ENCODE peak calls at places on chromosomes 16 and 17, in four cellular contexts. G is uterus, P is neural progenitor cell, C is A549. H is an unnamed sample.

GRCh38 chr17:2400474-2400866 is 390 bp downstream of the MNT start:
- DNase-seq in G (peak; percentile 56), P (peak; percentile 90), C (peak; percentile 69), H (peak; percentile 78)

GRCh38 chr16:88770459-88771293 is 14.3 kb downstream of the PIEZO1 start:
- DNase-seq in G (peak; percentile 66), P (peak; percentile 93), C (peak; percentile 45), H (no peak)

GRCh38 chr16:79703066-79703465 is 102.5 kb upstream of the MAF start:
- DNase-seq in G (no peak), P (no peak), C (no peak), H (no peak)

GRCh38 chr16:70772493-70772892 is 28.5 kb downstream of the VAC14 start:
- DNase-seq in G (no peak), P (no peak), C (no peak), H (no peak)

GRCh38 chr17:66089764-66090163 is 102.2 kb downstream of the CEP112 start:
- DNase-seq in G (no peak), P (no peak), C (no peak), H (no peak)

GRCh38 chr16:90044111-90044551 is 24.9 kb upstream of the DBNDD1 start:
- DNase-seq in G (no peak), P (no peak), C (peak; percentile 54), H (no peak)

GRCh38 chr17:76549215-76549518 is 9.3 kb downstream of the PRCD start:
- DNase-seq in G (no peak), P (no peak), C (no peak), H (no peak)

GRCh38 chr17:49390548-49391324 is 23.9 kb downstream of the PHB1 start:
- DNase-seq in G (no peak), P (no peak), C (no peak), H (no peak)

GRCh38 chr16:88830250-88830649 is 18.5 kb upstream of the APRT start:
- DNase-seq in G (no peak), P (no peak), C (no peak), H (no peak)

GRCh38 chr17:73352261-73352660 is 40.5 kb upstream of the CDC42EP4 start:
- DNase-seq in G (no peak), P (no peak), C (no peak), H (no peak)

GRCh38 chr17:63476857-63477470 is at the start of gene ACE:
- DNase-seq in G (no peak), P (peak; percentile 76), C (peak; percentile 62), H (peak; percentile 63)
- TF ChIP-seq CTCF in G (no peak), P (no peak), C (no peak), H (no peak)

GRCh38 chr16:68234188-68235104 is 1.5 kb downstream of the ESRP2 start:
- DNase-seq in G (peak; percentile 18), P (no peak), C (no peak), H (no peak)

GRCh38 chr16:68233835-68234187 is 2.1 kb downstream of the ESRP2 start:
- DNase-seq in G (peak; percentile 11), P (no peak), C (no peak), H (no peak)

GRCh38 chr16:68236804-68237242 is 896 bp upstream of the ESRP2 start:
- DNase-seq in G (no peak), P (peak; percentile 58), C (no peak), H (peak; percentile 29)

GRCh38 chr16:68235882-68236803 is at the start of gene ESRP2:
- DNase-seq in G (peak; percentile 43), P (peak; percentile 62), C (no peak), H (peak; percentile 21)

DNA sequence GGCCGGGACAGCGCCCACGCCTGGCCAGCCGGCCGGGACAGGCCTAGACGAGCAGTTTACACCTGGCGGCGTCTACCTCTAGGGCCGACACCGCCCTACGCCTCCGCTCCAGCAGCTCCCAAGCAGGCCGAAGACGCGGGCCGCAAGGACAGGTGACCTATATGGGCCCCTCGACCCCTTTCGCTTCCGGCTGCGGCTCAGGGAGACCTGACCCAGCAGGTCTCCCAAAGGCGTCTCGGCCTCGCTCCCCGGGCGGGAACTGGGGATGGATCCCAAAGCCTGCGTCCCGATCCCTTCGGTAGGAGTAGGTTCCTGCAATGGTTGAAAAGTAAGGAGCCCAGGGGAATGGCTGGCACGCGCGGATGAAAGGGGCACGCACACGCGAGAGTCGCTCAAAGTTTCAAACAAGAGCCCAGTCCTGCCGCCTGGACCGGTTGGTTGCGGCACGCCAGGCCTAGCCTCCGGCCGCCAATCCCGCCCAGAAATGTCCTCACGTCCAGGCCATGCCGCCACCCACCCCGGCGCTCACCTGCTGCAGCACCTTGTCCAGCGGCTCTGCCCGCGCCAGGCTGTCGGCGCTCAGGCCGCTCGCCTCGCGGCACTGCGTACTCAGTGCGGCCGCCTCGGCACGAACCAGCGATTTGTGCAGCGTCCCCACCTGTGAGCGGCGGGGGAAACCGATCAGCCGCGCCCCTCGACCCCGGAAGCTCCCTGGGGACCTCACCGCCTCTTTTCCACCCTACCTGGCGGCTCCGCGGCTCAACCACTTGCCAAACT is 634 bp downstream of the ESRP2 start:
- DNase-seq in G (peak; percentile 24), P (peak; percentile 55), C (no peak), H (no peak)
- TF ChIP-seq CTCF in G (no peak), P (peak; percentile 37), C (no peak), H (no peak)

GRCh38 chr16:66484453-66485213 is 57.5 kb downstream of the BEAN1 start:
- DNase-seq in G (peak; percentile 13), P (no peak), C (peak; percentile 19), H (no peak)
- TF ChIP-seq CTCF in G (no peak), P (no peak), C (no peak), H (no peak)

GRCh38 chr16:82331974-82332750 is 162.1 kb upstream of the MPHOSPH6 start:
- DNase-seq in G (no peak), P (no peak), C (no peak), H (no peak)
- TF ChIP-seq CTCF in G (no peak), P (no peak), C (no peak), H (no peak)

GRCh38 chr17:70804161-70804560 is 634.8 kb downstream of the KCNJ2 start:
- DNase-seq in G (no peak), P (no peak), C (no peak), H (no peak)

GRCh38 chr17:70810609-70811008 is 641.3 kb downstream of the KCNJ2 start:
- DNase-seq in G (no peak), P (no peak), C (no peak), H (no peak)

GRCh38 chr17:70808596-70808995 is 639.3 kb downstream of the KCNJ2 start:
- DNase-seq in G (no peak), P (peak; percentile 5), C (peak; percentile 35), H (no peak)
- TF ChIP-seq CTCF in G (no peak), P (peak; percentile 48), C (no peak), H (peak; percentile 12)

GRCh38 chr17:61565213-61565612 is 25.8 kb downstream of the NACA2 start:
- DNase-seq in G (no peak), P (no peak), C (no peak), H (no peak)

GRCh38 chr17:61570118-61570517 is 20.9 kb downstream of the NACA2 start:
- DNase-seq in G (no peak), P (no peak), C (peak; percentile 61), H (no peak)

GRCh38 chr17:61568219-61569072 is 22.6 kb downstream of the NACA2 start:
- DNase-seq in G (no peak), P (no peak), C (peak; percentile 97), H (no peak)

GRCh38 chr17:61571624-61572023 is 19.4 kb downstream of the NACA2 start:
- DNase-seq in G (no peak), P (no peak), C (no peak), H (no peak)

DNA sequence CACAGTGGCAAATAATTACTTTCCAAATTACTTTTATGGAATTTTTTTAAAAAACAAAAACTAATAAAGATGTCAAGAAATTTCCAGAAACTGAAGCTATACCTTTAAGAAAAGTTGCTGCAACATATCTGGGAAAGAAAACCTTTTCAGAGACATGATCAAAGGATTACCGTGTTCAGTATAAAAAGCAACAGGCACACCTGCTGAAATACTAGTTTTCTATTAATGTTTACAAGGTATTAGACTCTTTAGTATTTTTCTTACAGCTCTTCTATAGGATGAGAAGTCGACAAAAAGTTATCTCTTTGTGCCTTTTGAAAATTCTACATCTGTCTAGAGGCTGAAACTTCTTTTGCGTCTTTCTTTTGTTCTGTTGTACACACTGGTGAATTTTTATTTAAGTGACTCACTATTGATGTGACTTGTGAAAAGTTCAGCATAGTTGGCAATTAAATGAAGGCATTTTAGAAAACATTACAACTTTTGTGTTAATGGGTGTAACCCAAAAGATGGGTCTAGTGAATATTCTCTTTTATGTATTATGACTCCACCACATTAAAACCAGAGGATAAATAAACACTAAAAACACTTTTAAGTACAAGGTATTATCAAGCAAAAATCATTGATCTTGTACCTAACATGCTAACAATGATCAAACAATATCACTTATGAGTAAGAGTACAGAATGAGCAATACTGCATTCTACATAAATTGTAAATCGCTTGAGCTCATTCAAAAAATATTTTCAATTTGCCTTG is 23.8 kb downstream of the NACA2 start:
- DNase-seq in G (no peak), P (no peak), C (peak; percentile 80), H (no peak)
- TF ChIP-seq CTCF in G (no peak), P (no peak), C (no peak), H (no peak)

GRCh38 chr16:19203374-19203966 is 35.4 kb downstream of the SYT17 start:
- DNase-seq in G (no peak), P (no peak), C (no peak), H (no peak)
- TF ChIP-seq CTCF in G (no peak), P (no peak), C (no peak), H (no peak)

GRCh38 chr16:50326264-50326663 is 42.5 kb downstream of the BRD7 start:
- DNase-seq in G (no peak), P (no peak), C (no peak), H (no peak)

GRCh38 chr16:50329446-50330189 is 39.2 kb downstream of the BRD7 start:
- DNase-seq in G (no peak), P (no peak), C (no peak), H (no peak)

GRCh38 chr16:50323335-50324011 is 45.3 kb downstream of the BRD7 start:
- DNase-seq in G (no peak), P (no peak), C (peak; percentile 69), H (no peak)

GRCh38 chr16:50324345-50324744 is 44.4 kb downstream of the BRD7 start:
- DNase-seq in G (no peak), P (no peak), C (no peak), H (no peak)

GRCh38 chr16:50326835-50327465 is 41.8 kb downstream of the BRD7 start:
- DNase-seq in G (no peak), P (peak; percentile 68), C (peak; percentile 58), H (peak; percentile 32)
- TF ChIP-seq CTCF in G (no peak), P (peak; percentile 65), C (peak; percentile 46), H (peak; percentile 21)

GRCh38 chr16:66580605-66581209 is 1.4 kb downstream of the CMTM2 start:
- DNase-seq in G (no peak), P (peak; percentile 54), C (no peak), H (no peak)
- TF ChIP-seq CTCF in G (no peak), P (no peak), C (no peak), H (no peak)